ENCODE peak calls at places on chromosomes 7 and 10, in eight cellular contexts. L is CD4-positive, CD25-positive, alpha-beta regulatory T cell; I is lower leg skin; R is adrenal gland; U is activated CD4-positive, alpha-beta memory T cell treated with anti-CD3 and anti-CD28 coated beads for 36 hours; Z is pons; S is nucleus accumbens; Y is NB4. V is an unnamed sample.

GRCh38 chr7:158413962-158414961 is 173.4 kb downstream of the PTPRN2 start:
- DNase-seq in U (peak; percentile 1), Y (no peak), Z (peak; percentile 96), R (peak; percentile 68), L (no peak), S (peak; percentile 90), I (no peak), V (no peak)

GRCh38 chr10:120684211-120684610 is 167.0 kb upstream of the WDR11 start:
- DNase-seq in Z (no peak), S (no peak), U (no peak), L (no peak), R (no peak), I (no peak), Y (no peak), V (no peak)

GRCh38 chr7:137772748-137773147 is 74.0 kb downstream of the DGKI start:
- DNase-seq in L (no peak), Z (peak; percentile 40), Y (peak; percentile 52), R (no peak), I (no peak), U (no peak), S (no peak), V (no peak)

GRCh38 chr7:6398943-6399342 is 48.8 kb downstream of the DAGLB start:
- DNase-seq in L (no peak), R (no peak), U (no peak), I (no peak), Y (no peak), S (peak; percentile 27), Z (no peak), V (no peak)

GRCh38 chr7:81111781-81112540 is 193.1 kb upstream of the SEMA3C start:
- DNase-seq in U (no peak), S (no peak), L (no peak), Y (no peak), R (no peak), Z (peak; percentile 43), I (no peak), V (no peak)

GRCh38 chr10:124000792-124001201 is 92.6 kb downstream of the CHST15 start:
- DNase-seq in Z (no peak), R (peak; percentile 43), Y (no peak), U (no peak), I (no peak), S (no peak), L (no peak), V (no peak)

GRCh38 chr7:50264908-50265307 is 39.6 kb upstream of the IKZF1 start:
- DNase-seq in S (no peak), R (no peak), Y (peak; percentile 77), U (peak; percentile 63), I (no peak), Z (no peak), L (peak; percentile 65), V (no peak)

GRCh38 chr7:133051066-133051465 is 30.8 kb downstream of the CHCHD3 start:
- DNase-seq in R (peak; percentile 59), S (no peak), U (no peak), I (no peak), Z (no peak), L (peak; percentile 5), Y (peak; percentile 57), V (no peak)

V was measured in ovary.